ENCODE peak calls at places on chromosomes 7 and 10, in six cellular contexts. J, M, W, K, Z and E are unnamed samples.

GRCh38 chr7:85004402-85004801 is 182.5 kb downstream of the SEMA3D start:
- DNase-seq in J (peak), M (no peak), W (no peak), K (no peak), Z (no peak), E (no peak)

GRCh38 chr7:41130021-41130420 is 572.9 kb downstream of the INHBA start:
- DNase-seq in J (no peak), M (no peak), W (no peak), K (no peak), Z (no peak), E (no peak)

GRCh38 chr10:32905466-32905865 is 52.6 kb downstream of the ITGB1 start:
- DNase-seq in J (no peak), M (no peak), W (no peak), K (no peak), Z (no peak), E (no peak)

GRCh38 chr7:7212612-7213011 is 30.3 kb downstream of the C1GALT1 start:
- DNase-seq in J (no peak), M (no peak), W (no peak), K (no peak), Z (no peak), E (no peak)

GRCh38 chr7:106681815-106682495 is 21.0 kb upstream of the CCDC71L start:
- DNase-seq in J (no peak), M (no peak), W (no peak), K (no peak), Z (no peak), E (no peak)

GRCh38 chr10:62512732-62513475 is 138.7 kb downstream of the ZNF365 start:
- DNase-seq in J (no peak), M (no peak), W (no peak), K (no peak), Z (no peak), E (no peak)

GRCh38 chr10:18659784-18660561 is 742 bp downstream of the ARL5B start:
- DNase-seq in J (no peak), M (no peak), W (no peak), K (no peak), Z (peak), E (no peak)

GRCh38 chr7:97871659-97872024 is 566 bp downstream of the ASNS start:
- DNase-seq in J (no peak), M (no peak), W (no peak), K (peak), Z (peak), E (no peak)

GRCh38 chr10:82124713-82125112 is 249.7 kb downstream of the NRG3 start:
- DNase-seq in J (no peak), M (no peak), W (no peak), K (no peak), Z (no peak), E (no peak)
- TF ChIP-seq POLR2AphosphoS5 in J (no peak), M (no peak), W (no peak), K (no peak), Z (no peak), E (no peak)

GRCh38 chr7:29606287-29606721 is 42.7 kb downstream of the PRR15 start:
- DNase-seq in J (peak), M (no peak), W (no peak), K (no peak), Z (no peak), E (peak)
- TF ChIP-seq POLR2AphosphoS5 in J (no peak), M (no peak), W (no peak), K (no peak), Z (no peak), E (no peak)

DNA sequence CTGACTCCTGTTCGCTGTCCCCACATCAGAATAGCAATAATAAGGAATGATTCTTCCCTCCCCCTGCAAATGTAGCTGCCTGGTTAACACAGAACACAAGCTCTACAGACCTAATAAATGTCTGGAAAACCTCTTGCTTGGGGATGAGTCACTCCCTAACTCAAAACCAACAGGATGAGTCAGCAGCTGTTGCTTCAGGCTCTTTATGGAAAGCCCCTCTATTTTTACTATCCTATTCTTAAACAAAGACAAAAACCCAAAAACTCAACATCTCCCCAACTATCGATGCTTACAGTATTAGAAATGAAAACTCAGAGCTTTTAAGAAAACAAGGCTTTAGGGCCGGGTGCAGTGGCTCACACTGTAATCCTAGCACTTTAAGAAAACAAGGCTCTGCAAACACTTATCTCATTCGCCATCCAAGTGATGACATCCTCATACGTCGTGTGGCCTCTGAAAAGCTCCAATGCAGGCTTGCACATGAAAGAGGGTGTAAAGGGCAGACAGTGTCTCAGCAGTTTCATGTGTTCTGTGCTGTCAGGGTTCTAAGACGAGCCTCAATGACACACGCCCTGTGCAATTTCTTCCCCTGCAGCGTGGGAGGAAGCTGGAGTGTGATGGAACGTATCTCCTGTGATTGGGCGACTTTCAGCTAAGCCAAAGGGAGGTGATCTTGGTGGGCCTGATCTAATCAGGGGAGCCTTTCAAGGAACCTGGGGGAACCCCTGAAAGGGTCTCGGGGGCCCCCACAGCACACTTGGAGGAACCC is 70.1 kb downstream of the AMZ1 start:
- DNase-seq in J (peak), M (no peak), W (no peak), K (no peak), Z (peak), E (no peak)
- TF ChIP-seq POLR2AphosphoS5 in J (peak), M (no peak), W (peak), K (peak), Z (peak), E (peak)

GRCh38 chr7:23944131-23944530 is 234.1 kb downstream of the STK31 start:
- DNase-seq in J (no peak), M (no peak), W (no peak), K (no peak), Z (no peak), E (peak)
- TF ChIP-seq POLR2AphosphoS5 in J (no peak), M (no peak), W (no peak), K (no peak), Z (no peak), E (no peak)

GRCh38 chr10:125252937-125253336 is 92.6 kb upstream of the CTBP2 start:
- DNase-seq in J (no peak), M (no peak), W (no peak), K (no peak), Z (no peak), E (no peak)

GRCh38 chr10:125248489-125248888 is 88.1 kb upstream of the CTBP2 start:
- DNase-seq in J (no peak), M (no peak), W (no peak), K (no peak), Z (no peak), E (no peak)

GRCh38 chr10:125249948-125250347 is 89.6 kb upstream of the CTBP2 start:
- DNase-seq in J (no peak), M (no peak), W (no peak), K (no peak), Z (no peak), E (no peak)

DNA sequence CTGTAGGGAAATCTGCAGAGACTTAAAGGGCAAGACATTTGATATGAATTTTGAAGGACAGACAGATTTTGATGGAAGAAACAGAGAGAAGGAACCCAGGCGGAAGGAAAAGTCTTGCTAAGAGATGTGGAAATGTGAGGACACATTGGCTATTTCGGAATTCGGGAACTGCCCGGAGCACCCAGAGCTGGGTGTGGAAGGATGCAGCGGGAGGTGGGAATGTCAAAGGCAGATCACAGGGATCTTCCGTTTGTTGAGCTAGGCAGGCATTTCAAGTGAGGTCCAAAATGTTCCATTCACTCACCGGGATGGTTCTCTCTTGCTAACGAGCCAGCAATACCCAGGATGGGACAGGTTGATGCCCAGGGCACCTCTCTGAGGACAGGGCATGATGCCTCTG is 87.2 kb upstream of the CTBP2 start:
- DNase-seq in J (no peak), M (no peak), W (no peak), K (no peak), Z (no peak), E (no peak)
- TF ChIP-seq POLR2AphosphoS5 in J (no peak), M (no peak), W (no peak), K (no peak), Z (no peak), E (no peak)